ENCODE peak calls at places on chromosomes 13 and 19, in seven cellular contexts. One of them, this sample, is unnamed.

GRCh38 chr19:37695144-37695899 is 24.2 kb downstream of the ZNF607 start:
- DNase-seq in epithelial cell of proximal tubule: no peak
- DNase-seq in stromal cell of bone marrow: no peak
- DNase-seq in CD8-positive, alpha-beta T cell: no peak
- DNase-seq in epithelial cell of esophagus: no peak
- DNase-seq in activated B cell treated with CpG ODN at 0.5 μM for 24 hours: no peak
- DNase-seq in amniotic stem cell: no peak
- DNase-seq in this sample: no peak

GRCh38 chr13:45392811-45393210 is 25.4 kb downstream of the SLC25A30 start:
- DNase-seq in CD8-positive, alpha-beta T cell: no peak
- DNase-seq in epithelial cell of proximal tubule: no peak
- DNase-seq in stromal cell of bone marrow: no peak
- DNase-seq in activated B cell treated with CpG ODN at 0.5 μM for 24 hours: no peak
- DNase-seq in amniotic stem cell: no peak
- DNase-seq in epithelial cell of esophagus: no peak
- DNase-seq in this sample: no peak

GRCh38 chr13:51717786-51718398 is 86.1 kb downstream of the DHRS12 start:
- DNase-seq in amniotic stem cell: no peak
- DNase-seq in activated B cell treated with CpG ODN at 0.5 μM for 24 hours: no peak
- DNase-seq in CD8-positive, alpha-beta T cell: no peak
- DNase-seq in stromal cell of bone marrow: peak; percentile 77
- DNase-seq in epithelial cell of proximal tubule: no peak
- DNase-seq in epithelial cell of esophagus: peak; percentile 29
- DNase-seq in this sample: no peak

GRCh38 chr13:73984949-73985691 is 149.1 kb downstream of the KLF12 start:
- DNase-seq in epithelial cell of proximal tubule: no peak
- DNase-seq in epithelial cell of esophagus: no peak
- DNase-seq in amniotic stem cell: no peak
- DNase-seq in activated B cell treated with CpG ODN at 0.5 μM for 24 hours: no peak
- DNase-seq in stromal cell of bone marrow: no peak
- DNase-seq in CD8-positive, alpha-beta T cell: peak; percentile 51
- DNase-seq in this sample: no peak

GRCh38 chr19:37905936-37906867 is at the start of gene WDR87:
- DNase-seq in CD8-positive, alpha-beta T cell: peak; percentile 1
- DNase-seq in activated B cell treated with CpG ODN at 0.5 μM for 24 hours: no peak
- DNase-seq in epithelial cell of esophagus: peak; percentile 44
- DNase-seq in epithelial cell of proximal tubule: no peak
- DNase-seq in stromal cell of bone marrow: no peak
- DNase-seq in amniotic stem cell: no peak
- DNase-seq in this sample: peak; percentile 48

GRCh38 chr19:8085606-8086464 is 33.3 kb downstream of the CCL25 start:
- DNase-seq in CD8-positive, alpha-beta T cell: no peak
- DNase-seq in epithelial cell of proximal tubule: no peak
- DNase-seq in epithelial cell of esophagus: no peak
- DNase-seq in stromal cell of bone marrow: no peak
- DNase-seq in activated B cell treated with CpG ODN at 0.5 μM for 24 hours: no peak
- DNase-seq in amniotic stem cell: no peak
- DNase-seq in this sample: no peak

GRCh38 chr19:290539-291521 is at the start of gene PLPP2:
- DNase-seq in amniotic stem cell: no peak
- DNase-seq in CD8-positive, alpha-beta T cell: no peak
- DNase-seq in activated B cell treated with CpG ODN at 0.5 μM for 24 hours: no peak
- DNase-seq in epithelial cell of proximal tubule: no peak
- DNase-seq in stromal cell of bone marrow: no peak
- DNase-seq in epithelial cell of esophagus: peak; percentile 67
- DNase-seq in this sample: peak; percentile 93

GRCh38 chr13:99467764-99468163 is 33.5 kb upstream of the TM9SF2 start:
- DNase-seq in CD8-positive, alpha-beta T cell: no peak
- DNase-seq in activated B cell treated with CpG ODN at 0.5 μM for 24 hours: no peak
- DNase-seq in stromal cell of bone marrow: peak; percentile 79
- DNase-seq in epithelial cell of esophagus: peak; percentile 65
- DNase-seq in amniotic stem cell: peak; percentile 3
- DNase-seq in epithelial cell of proximal tubule: peak; percentile 1
- DNase-seq in this sample: no peak

GRCh38 chr19:45442927-45443461 is 19.3 kb upstream of the ERCC1 start:
- DNase-seq in activated B cell treated with CpG ODN at 0.5 μM for 24 hours: peak; percentile 60
- DNase-seq in epithelial cell of proximal tubule: no peak
- DNase-seq in epithelial cell of esophagus: peak; percentile 40
- DNase-seq in stromal cell of bone marrow: no peak
- DNase-seq in amniotic stem cell: no peak
- DNase-seq in CD8-positive, alpha-beta T cell: no peak
- DNase-seq in this sample: peak; percentile 42

GRCh38 chr13:20326276-20326675 is 94.2 kb upstream of the GJB6 start:
- DNase-seq in stromal cell of bone marrow: no peak
- DNase-seq in CD8-positive, alpha-beta T cell: no peak
- DNase-seq in activated B cell treated with CpG ODN at 0.5 μM for 24 hours: no peak
- DNase-seq in epithelial cell of esophagus: no peak
- DNase-seq in amniotic stem cell: no peak
- DNase-seq in epithelial cell of proximal tubule: no peak
- DNase-seq in this sample: no peak